ENCODE peak calls at places on chromosomes 5 and 9, in seven cellular contexts. U, Q, N, P, C, W and A are unnamed samples.
A peak's percentile ranks its signal among the peaks of the same experiment; 100 is the strongest.

GRCh38 chr5:172860520-172861443 is 26.7 kb downstream of the ERGIC1 start:
- DNase-seq in U (peak; percentile 97), Q (no peak), N (peak; percentile 94), P (no peak), C (peak; percentile 70), W (no peak), A (peak; percentile 96)

GRCh38 chr9:126869368-126869767 is 8.9 kb downstream of the ZBTB34 start:
- DNase-seq in U (no peak), Q (no peak), N (no peak), P (no peak), C (peak; percentile 53), W (no peak), A (peak; percentile 54)

GRCh38 chr5:137600721-137601360 is 101.7 kb upstream of the SPOCK1 start:
- DNase-seq in U (no peak), Q (no peak), N (no peak), P (no peak), C (no peak), W (no peak), A (no peak)

GRCh38 chr5:24633705-24634325 is 11.0 kb downstream of the CDH10 start:
- DNase-seq in U (no peak), Q (peak; percentile 62), N (no peak), P (no peak), C (peak; percentile 41), W (no peak), A (peak; percentile 66)

GRCh38 chr9:13410566-13411031 is 131.1 kb upstream of the MPDZ start:
- DNase-seq in U (no peak), Q (no peak), N (no peak), P (no peak), C (no peak), W (no peak), A (peak; percentile 83)

GRCh38 chr5:33470544-33470943 is 29.8 kb downstream of the TARS1 start:
- DNase-seq in U (no peak), Q (no peak), N (no peak), P (no peak), C (peak; percentile 48), W (no peak), A (peak; percentile 33)

GRCh38 chr5:150512368-150512747 is 4.4 kb downstream of the NDST1 start:
- DNase-seq in U (no peak), Q (no peak), N (no peak), P (no peak), C (no peak), W (no peak), A (peak; percentile 67)

GRCh38 chr5:172714491-172715420 is 56.2 kb downstream of the DUSP1 start:
- DNase-seq in U (peak; percentile 92), Q (peak; percentile 89), N (peak; percentile 95), P (peak; percentile 59), C (peak; percentile 58), W (peak; percentile 87), A (peak; percentile 99)

GRCh38 chr5:91103353-91104061 is 279.6 kb downstream of the ARRDC3 start:
- DNase-seq in U (no peak), Q (no peak), N (no peak), P (no peak), C (peak; percentile 57), W (no peak), A (peak; percentile 54)

GRCh38 chr5:128777052-128777451 is 188.2 kb upstream of the SLC27A6 start:
- DNase-seq in U (no peak), Q (no peak), N (no peak), P (no peak), C (peak; percentile 48), W (no peak), A (peak; percentile 33)

GRCh38 chr5:585556-585955 is 26.6 kb upstream of the CEP72 start:
- DNase-seq in U (peak; percentile 34), Q (no peak), N (no peak), P (no peak), C (no peak), W (no peak), A (no peak)

GRCh38 chr5:15664961-15665360 is 165.0 kb downstream of the FBXL7 start:
- DNase-seq in U (no peak), Q (no peak), N (no peak), P (no peak), C (no peak), W (no peak), A (no peak)

GRCh38 chr5:35183243-35183955 is 46.9 kb downstream of the PRLR start:
- DNase-seq in U (no peak), Q (peak; percentile 84), N (peak; percentile 26), P (no peak), C (peak; percentile 4), W (peak; percentile 74), A (peak; percentile 75)

GRCh38 chr5:171531638-171532037 is 112.2 kb downstream of the FGF18 start:
- DNase-seq in U (no peak), Q (no peak), N (no peak), P (no peak), C (no peak), W (no peak), A (no peak)

GRCh38 chr9:13386324-13386723 is 106.8 kb upstream of the MPDZ start:
- DNase-seq in U (no peak), Q (no peak), N (no peak), P (no peak), C (no peak), W (no peak), A (no peak)

GRCh38 chr9:14153310-14153720 is 160.6 kb downstream of the NFIB start:
- DNase-seq in U (no peak), Q (peak; percentile 11), N (no peak), P (no peak), C (no peak), W (no peak), A (no peak)

GRCh38 chr5:38023799-38024198 is 184.0 kb upstream of the GDNF start:
- DNase-seq in U (no peak), Q (no peak), N (no peak), P (no peak), C (peak; percentile 6), W (no peak), A (no peak)

GRCh38 chr5:125683669-125684068 is 739.5 kb upstream of the GRAMD2B start:
- DNase-seq in U (no peak), Q (no peak), N (no peak), P (no peak), C (no peak), W (no peak), A (no peak)

GRCh38 chr9:112754578-112754977 is 4.0 kb downstream of the SNX30 start:
- DNase-seq in U (no peak), Q (no peak), N (no peak), P (no peak), C (peak; percentile 71), W (no peak), A (peak; percentile 44)

DNA sequence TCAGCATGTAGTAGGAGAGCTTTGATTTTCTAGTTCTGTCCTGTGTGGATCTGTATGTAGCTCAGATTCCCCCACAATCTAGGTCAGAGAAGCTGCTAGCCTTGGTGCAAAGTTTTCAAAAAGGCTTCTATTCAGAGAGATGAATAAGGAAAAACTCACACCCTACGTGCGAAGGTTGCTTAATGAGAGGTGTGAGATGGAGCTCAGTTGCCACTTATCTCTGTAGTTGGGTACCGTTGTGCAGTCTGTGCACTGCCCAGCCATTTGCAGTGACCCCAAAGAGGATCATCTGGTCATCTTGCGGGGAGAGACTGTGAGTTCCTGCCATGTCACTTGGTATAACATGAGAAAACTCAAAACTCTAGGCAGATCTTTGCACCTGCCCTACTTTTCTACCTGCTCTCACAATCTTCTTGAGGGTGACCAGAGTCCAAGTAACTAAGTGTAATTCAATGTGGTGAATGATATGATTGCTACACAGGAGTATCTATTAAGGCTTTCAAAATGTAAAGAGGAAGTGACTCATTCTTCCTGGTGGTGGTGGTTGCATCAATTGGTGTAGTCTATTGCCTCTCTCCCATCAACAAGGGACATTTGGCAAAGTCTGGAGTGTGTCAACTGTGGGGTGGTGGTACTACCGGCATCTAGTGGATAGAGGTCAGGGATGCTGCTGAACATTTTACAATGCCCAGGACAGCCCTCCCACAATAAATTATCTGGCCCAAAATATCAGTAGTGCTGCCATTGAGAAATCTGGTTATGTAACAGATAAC is 65.2 kb downstream of the TMC1 start:
- DNase-seq in U (no peak), Q (no peak), N (no peak), P (no peak), C (peak; percentile 94), W (no peak), A (peak; percentile 98)
- TF ChIP-seq CTCF in U (no peak), Q (no peak), N (no peak), P (no peak), C (peak; percentile 35), W (no peak), A (no peak)

GRCh38 chr5:103582364-103582763 is 19.8 kb upstream of the NUDT12 start:
- DNase-seq in U (no peak), Q (peak; percentile 74), N (no peak), P (no peak), C (peak; percentile 55), W (peak; percentile 35), A (peak; percentile 63)

GRCh38 chr5:103589416-103590175 is 27.0 kb upstream of the NUDT12 start:
- DNase-seq in U (no peak), Q (no peak), N (no peak), P (no peak), C (no peak), W (no peak), A (no peak)

DNA sequence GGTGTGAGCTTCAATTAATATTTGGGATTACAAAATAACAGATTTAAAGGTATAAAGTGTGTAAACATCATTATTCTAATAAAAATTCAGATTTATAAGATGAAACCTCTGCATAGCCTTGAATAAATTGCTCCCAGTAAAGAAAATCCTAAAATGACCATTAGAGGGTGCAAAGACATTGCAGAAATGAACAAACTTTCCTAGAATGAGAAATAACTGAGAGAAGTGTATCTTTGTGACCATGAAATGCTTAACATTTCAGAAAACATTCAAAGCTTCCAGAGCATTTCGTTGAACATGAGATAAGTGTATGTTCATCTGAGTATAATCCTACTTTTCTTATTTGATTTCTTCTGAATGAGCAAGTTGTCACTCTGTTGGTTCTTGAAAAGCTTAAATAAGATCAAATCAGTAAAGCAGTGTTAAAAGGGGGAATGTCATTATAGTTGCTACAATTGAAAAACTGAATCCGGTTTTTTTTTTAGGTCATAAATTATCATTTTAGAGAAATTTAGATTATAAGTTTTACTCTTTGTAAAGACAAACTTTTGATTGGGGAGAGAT is 24.7 kb upstream of the NUDT12 start:
- DNase-seq in U (no peak), Q (peak; percentile 47), N (no peak), P (no peak), C (peak; percentile 41), W (no peak), A (peak; percentile 53)
- TF ChIP-seq CTCF in U (peak; percentile 36), Q (no peak), N (peak; percentile 53), P (peak; percentile 69), C (peak; percentile 23), W (peak; percentile 71), A (peak; percentile 46)

DNA sequence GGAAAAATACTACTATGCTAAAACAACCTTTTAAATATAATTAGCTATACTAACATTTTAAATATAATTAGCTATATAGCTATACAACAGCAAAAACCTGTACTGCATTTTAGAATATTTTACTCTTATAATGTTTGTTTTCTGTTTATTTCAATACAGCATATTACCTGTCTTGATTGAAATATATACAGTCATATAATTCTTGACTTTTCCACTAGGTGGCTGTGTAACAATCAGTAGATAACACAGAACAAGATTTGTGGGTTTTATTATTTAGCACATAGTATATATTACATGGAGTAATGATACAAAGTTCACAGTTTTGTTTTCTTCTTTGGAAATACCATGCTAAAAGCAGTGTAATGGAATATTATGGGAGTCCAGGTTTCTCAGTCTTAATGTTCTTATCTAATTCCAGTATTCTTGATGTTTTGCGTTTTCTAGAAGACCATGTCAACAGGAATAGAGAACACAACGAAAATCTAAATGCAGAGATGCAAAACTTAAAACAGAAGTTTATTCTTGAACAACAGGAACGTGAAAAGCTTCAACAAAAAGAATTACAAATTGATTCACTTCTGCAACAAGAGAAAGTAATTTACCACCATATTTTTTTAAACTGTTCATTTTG is 13.3 kb downstream of the HMMR start:
- DNase-seq in U (no peak), Q (no peak), N (no peak), P (no peak), C (peak; percentile 55), W (no peak), A (peak; percentile 46)
- TF ChIP-seq CTCF in U (peak; percentile 34), Q (no peak), N (peak; percentile 19), P (peak; percentile 31), C (no peak), W (peak; percentile 51), A (peak; percentile 42)

GRCh38 chr5:60586307-60586901 is 113.6 kb downstream of the DEPDC1B start:
- DNase-seq in U (no peak), Q (peak; percentile 33), N (no peak), P (no peak), C (peak; percentile 55), W (no peak), A (peak; percentile 8)
- TF ChIP-seq CTCF in U (peak; percentile 59), Q (no peak), N (no peak), P (peak; percentile 53), C (peak; percentile 23), W (peak; percentile 52), A (peak; percentile 11)